ENCODE peak calls at places on chromosomes 4 and X, in four cellular contexts. One of them, this sample, is unnamed.

GRCh38 chr4:83285022-83285387 is 407 bp upstream of the COQ2 start:
- DNase-seq in BE2C: no peak
- DNase-seq in left ventricle myocardium superior: no peak
- DNase-seq in ACHN: no peak
- DNase-seq in this sample: peak; percentile 56

GRCh38 chr4:152620915-152621314 is 58.9 kb downstream of the TMEM154 start:
- DNase-seq in BE2C: no peak
- DNase-seq in left ventricle myocardium superior: no peak
- DNase-seq in ACHN: no peak
- DNase-seq in this sample: no peak

GRCh38 chr4:78650106-78651021 is 98.8 kb downstream of the ANXA3 start:
- DNase-seq in BE2C: no peak
- DNase-seq in left ventricle myocardium superior: no peak
- DNase-seq in ACHN: no peak
- DNase-seq in this sample: no peak

GRCh38 chrX:49116076-49116475 is 7.5 kb downstream of the GPKOW start:
- DNase-seq in BE2C: no peak
- DNase-seq in left ventricle myocardium superior: no peak
- DNase-seq in ACHN: no peak
- DNase-seq in this sample: no peak

GRCh38 chr4:62791386-62791785 is 1591.3 kb downstream of the ADGRL3 start:
- DNase-seq in BE2C: no peak
- DNase-seq in left ventricle myocardium superior: no peak
- DNase-seq in ACHN: no peak
- DNase-seq in this sample: no peak

GRCh38 chr4:57614533-57614932 is 504.3 kb upstream of the IGFBP7 start:
- DNase-seq in BE2C: no peak
- DNase-seq in left ventricle myocardium superior: no peak
- DNase-seq in ACHN: no peak
- DNase-seq in this sample: no peak

GRCh38 chrX:323721-324628 is 5.4 kb upstream of the GTPBP6 start:
- DNase-seq in BE2C: peak; percentile 57
- DNase-seq in left ventricle myocardium superior: peak; percentile 44
- DNase-seq in ACHN: peak; percentile 33
- DNase-seq in this sample: peak; percentile 71

GRCh38 chr4:84870398-84871163 is 95.9 kb downstream of the WDFY3 start:
- DNase-seq in BE2C: no peak
- DNase-seq in left ventricle myocardium superior: no peak
- DNase-seq in ACHN: peak; percentile 53
- DNase-seq in this sample: peak; percentile 84

GRCh38 chr4:85938062-85938461 is 421.8 kb downstream of the MAPK10 start:
- DNase-seq in BE2C: no peak
- DNase-seq in left ventricle myocardium superior: no peak
- DNase-seq in ACHN: no peak
- DNase-seq in this sample: no peak

GRCh38 chrX:85108165-85108564 is 104.5 kb downstream of the APOOL start:
- DNase-seq in BE2C: no peak
- DNase-seq in left ventricle myocardium superior: no peak
- DNase-seq in ACHN: no peak
- DNase-seq in this sample: no peak

GRCh38 chr4:47482326-47482725 is 2.7 kb upstream of the ATP10D start:
- DNase-seq in BE2C: no peak
- DNase-seq in left ventricle myocardium superior: no peak
- DNase-seq in ACHN: no peak
- DNase-seq in this sample: peak; percentile 40

GRCh38 chr4:1260418-1261106 is 11.6 kb upstream of the CTBP1 start:
- DNase-seq in BE2C: no peak
- DNase-seq in left ventricle myocardium superior: no peak
- DNase-seq in ACHN: no peak
- DNase-seq in this sample: no peak

GRCh38 chr4:53479731-53480525 is 102.5 kb downstream of the FIP1L1 start:
- DNase-seq in BE2C: no peak
- DNase-seq in left ventricle myocardium superior: no peak
- DNase-seq in ACHN: no peak
- DNase-seq in this sample: peak; percentile 80

GRCh38 chr4:15729910-15730533 is 27.2 kb downstream of the BST1 start:
- DNase-seq in BE2C: no peak
- DNase-seq in left ventricle myocardium superior: no peak
- DNase-seq in ACHN: peak; percentile 53
- DNase-seq in this sample: peak; percentile 65

GRCh38 chr4:19832388-19832787 is 419.3 kb upstream of the SLIT2 start:
- DNase-seq in BE2C: no peak
- DNase-seq in left ventricle myocardium superior: no peak
- DNase-seq in ACHN: no peak
- DNase-seq in this sample: peak; percentile 43

GRCh38 chr4:47010347-47011188 is 17.2 kb upstream of the GABRA4 start:
- DNase-seq in BE2C: no peak
- DNase-seq in left ventricle myocardium superior: no peak
- DNase-seq in ACHN: peak; percentile 8
- DNase-seq in this sample: no peak

GRCh38 chr4:126850286-126850685 is 782.5 kb upstream of the INTU start:
- DNase-seq in BE2C: peak; percentile 11
- DNase-seq in left ventricle myocardium superior: no peak
- DNase-seq in ACHN: peak; percentile 98
- DNase-seq in this sample: peak; percentile 92

GRCh38 chrX:119565110-119565663 is at the start of gene STEEP1:
- DNase-seq in BE2C: peak; percentile 88
- DNase-seq in left ventricle myocardium superior: peak; percentile 92
- DNase-seq in ACHN: peak; percentile 83
- DNase-seq in this sample: peak; percentile 94